ENCODE peak calls at places on chromosomes 5 and 9, in ten cellular contexts. One of them, this sample, is unnamed.
A peak's percentile ranks its signal among the peaks of the same experiment; 100 is the strongest.

GRCh38 chr5:172499287-172499686 is 45.0 kb upstream of the SH3PXD2B start:
- DNase-seq in naive thymus-derived CD4-positive, alpha-beta T cell: no peak
- DNase-seq in psoas muscle: no peak
- DNase-seq in heart right ventricle: no peak
- DNase-seq in aorta: no peak
- DNase-seq in ovary: no peak
- DNase-seq in neural progenitor cell: no peak
- DNase-seq in neuronal stem cell: no peak
- DNase-seq in hepatocyte: no peak
- DNase-seq in PC-9: no peak
- DNase-seq in this sample: no peak

GRCh38 chr5:171395042-171395441 is 7.4 kb downstream of the NPM1 start:
- DNase-seq in naive thymus-derived CD4-positive, alpha-beta T cell: no peak
- DNase-seq in psoas muscle: no peak
- DNase-seq in heart right ventricle: no peak
- DNase-seq in aorta: no peak
- DNase-seq in ovary: no peak
- DNase-seq in neural progenitor cell: no peak
- DNase-seq in neuronal stem cell: no peak
- DNase-seq in hepatocyte: no peak
- DNase-seq in PC-9: no peak
- DNase-seq in this sample: no peak

GRCh38 chr9:96293481-96293880 is 8.5 kb downstream of the HSD17B3 start:
- DNase-seq in naive thymus-derived CD4-positive, alpha-beta T cell: no peak
- DNase-seq in psoas muscle: no peak
- DNase-seq in heart right ventricle: no peak
- DNase-seq in aorta: no peak
- DNase-seq in ovary: no peak
- DNase-seq in neural progenitor cell: no peak
- DNase-seq in neuronal stem cell: no peak
- DNase-seq in hepatocyte: no peak
- DNase-seq in PC-9: no peak
- DNase-seq in this sample: peak; percentile 68

GRCh38 chr5:62720036-62720441 is 141.4 kb downstream of the LRRC70 start:
- DNase-seq in naive thymus-derived CD4-positive, alpha-beta T cell: no peak
- DNase-seq in psoas muscle: no peak
- DNase-seq in heart right ventricle: no peak
- DNase-seq in aorta: no peak
- DNase-seq in ovary: no peak
- DNase-seq in neural progenitor cell: peak; percentile 69
- DNase-seq in neuronal stem cell: no peak
- DNase-seq in hepatocyte: peak; percentile 58
- DNase-seq in PC-9: peak; percentile 1
- DNase-seq in this sample: peak; percentile 31

GRCh38 chr9:136566899-136567298 is 21.1 kb upstream of the NOTCH1 start:
- DNase-seq in naive thymus-derived CD4-positive, alpha-beta T cell: no peak
- DNase-seq in psoas muscle: peak; percentile 82
- DNase-seq in heart right ventricle: no peak
- DNase-seq in aorta: no peak
- DNase-seq in ovary: peak; percentile 77
- DNase-seq in neural progenitor cell: no peak
- DNase-seq in neuronal stem cell: no peak
- DNase-seq in hepatocyte: no peak
- DNase-seq in PC-9: no peak
- DNase-seq in this sample: peak; percentile 68

GRCh38 chr5:61304611-61305369 is 27.3 kb upstream of the ZSWIM6 start:
- DNase-seq in naive thymus-derived CD4-positive, alpha-beta T cell: no peak
- DNase-seq in psoas muscle: no peak
- DNase-seq in heart right ventricle: no peak
- DNase-seq in aorta: no peak
- DNase-seq in ovary: no peak
- DNase-seq in neural progenitor cell: no peak
- DNase-seq in neuronal stem cell: no peak
- DNase-seq in hepatocyte: peak; percentile 91
- DNase-seq in PC-9: peak; percentile 90
- DNase-seq in this sample: no peak

GRCh38 chr9:34381323-34381722 is 4.6 kb upstream of the MYORG start:
- DNase-seq in naive thymus-derived CD4-positive, alpha-beta T cell: peak; percentile 16
- DNase-seq in psoas muscle: peak; percentile 54
- DNase-seq in heart right ventricle: peak; percentile 42
- DNase-seq in aorta: no peak
- DNase-seq in ovary: no peak
- DNase-seq in neural progenitor cell: peak; percentile 34
- DNase-seq in neuronal stem cell: peak; percentile 15
- DNase-seq in hepatocyte: peak; percentile 13
- DNase-seq in PC-9: peak; percentile 6
- DNase-seq in this sample: no peak

GRCh38 chr9:7909537-7909936 is 110.0 kb upstream of the DMAC1 start:
- DNase-seq in naive thymus-derived CD4-positive, alpha-beta T cell: no peak
- DNase-seq in psoas muscle: no peak
- DNase-seq in heart right ventricle: no peak
- DNase-seq in aorta: no peak
- DNase-seq in ovary: no peak
- DNase-seq in neural progenitor cell: no peak
- DNase-seq in neuronal stem cell: no peak
- DNase-seq in hepatocyte: no peak
- DNase-seq in PC-9: no peak
- DNase-seq in this sample: no peak

GRCh38 chr5:62206150-62206829 is 99.7 kb upstream of the KIF2A start:
- DNase-seq in naive thymus-derived CD4-positive, alpha-beta T cell: no peak
- DNase-seq in psoas muscle: no peak
- DNase-seq in heart right ventricle: no peak
- DNase-seq in aorta: no peak
- DNase-seq in ovary: no peak
- DNase-seq in neural progenitor cell: peak; percentile 62
- DNase-seq in neuronal stem cell: no peak
- DNase-seq in hepatocyte: peak; percentile 26
- DNase-seq in PC-9: no peak
- DNase-seq in this sample: peak; percentile 10

GRCh38 chr5:170151105-170151831 is 45.6 kb downstream of the FOXI1 start:
- DNase-seq in naive thymus-derived CD4-positive, alpha-beta T cell: no peak
- DNase-seq in psoas muscle: no peak
- DNase-seq in heart right ventricle: peak; percentile 36
- DNase-seq in aorta: peak; percentile 78
- DNase-seq in ovary: no peak
- DNase-seq in neural progenitor cell: no peak
- DNase-seq in neuronal stem cell: no peak
- DNase-seq in hepatocyte: peak; percentile 51
- DNase-seq in PC-9: peak; percentile 100
- DNase-seq in this sample: peak; percentile 33
- H3K27ac ChIP-seq in naive thymus-derived CD4-positive, alpha-beta T cell: no peak overlapping the region
- H3K27ac ChIP-seq in psoas muscle: no peak overlapping the region
- H3K27ac ChIP-seq in heart right ventricle: peak overlapping the region; percentile 46
- H3K27ac ChIP-seq in aorta: no peak overlapping the region
- H3K27ac ChIP-seq in ovary: no peak overlapping the region
- H3K27ac ChIP-seq in neural progenitor cell: no peak overlapping the region
- H3K27ac ChIP-seq in neuronal stem cell: no peak overlapping the region
- H3K27ac ChIP-seq in hepatocyte: peak overlapping the region; percentile 27
- H3K27ac ChIP-seq in PC-9: peak overlapping the region; percentile 91
- H3K27ac ChIP-seq in this sample: no peak overlapping the region

GRCh38 chr5:179697993-179698934 is 503 bp upstream of the CANX start:
- DNase-seq in naive thymus-derived CD4-positive, alpha-beta T cell: peak; percentile 96
- DNase-seq in psoas muscle: peak; percentile 100
- DNase-seq in heart right ventricle: peak; percentile 99
- DNase-seq in aorta: peak; percentile 99
- DNase-seq in ovary: peak; percentile 99
- DNase-seq in neural progenitor cell: peak; percentile 100
- DNase-seq in neuronal stem cell: peak; percentile 99
- DNase-seq in hepatocyte: peak; percentile 99
- DNase-seq in PC-9: peak; percentile 100
- DNase-seq in this sample: peak; percentile 99

GRCh38 chr5:179699640-179700298 is 1.0 kb downstream of the CANX start:
- DNase-seq in naive thymus-derived CD4-positive, alpha-beta T cell: no peak
- DNase-seq in psoas muscle: no peak
- DNase-seq in heart right ventricle: peak; percentile 14
- DNase-seq in aorta: no peak
- DNase-seq in ovary: no peak
- DNase-seq in neural progenitor cell: peak; percentile 16
- DNase-seq in neuronal stem cell: no peak
- DNase-seq in hepatocyte: peak; percentile 45
- DNase-seq in PC-9: no peak
- DNase-seq in this sample: peak; percentile 20

GRCh38 chr5:179698935-179699639 is at the start of gene CANX:
- DNase-seq in naive thymus-derived CD4-positive, alpha-beta T cell: no peak
- DNase-seq in psoas muscle: no peak
- DNase-seq in heart right ventricle: no peak
- DNase-seq in aorta: no peak
- DNase-seq in ovary: no peak
- DNase-seq in neural progenitor cell: no peak
- DNase-seq in neuronal stem cell: no peak
- DNase-seq in hepatocyte: no peak
- DNase-seq in PC-9: no peak
- DNase-seq in this sample: no peak

GRCh38 chr5:179697108-179697507 is 1.7 kb upstream of the CANX start:
- DNase-seq in naive thymus-derived CD4-positive, alpha-beta T cell: no peak
- DNase-seq in psoas muscle: no peak
- DNase-seq in heart right ventricle: no peak
- DNase-seq in aorta: no peak
- DNase-seq in ovary: no peak
- DNase-seq in neural progenitor cell: no peak
- DNase-seq in neuronal stem cell: no peak
- DNase-seq in hepatocyte: no peak
- DNase-seq in PC-9: no peak
- DNase-seq in this sample: no peak

DNA sequence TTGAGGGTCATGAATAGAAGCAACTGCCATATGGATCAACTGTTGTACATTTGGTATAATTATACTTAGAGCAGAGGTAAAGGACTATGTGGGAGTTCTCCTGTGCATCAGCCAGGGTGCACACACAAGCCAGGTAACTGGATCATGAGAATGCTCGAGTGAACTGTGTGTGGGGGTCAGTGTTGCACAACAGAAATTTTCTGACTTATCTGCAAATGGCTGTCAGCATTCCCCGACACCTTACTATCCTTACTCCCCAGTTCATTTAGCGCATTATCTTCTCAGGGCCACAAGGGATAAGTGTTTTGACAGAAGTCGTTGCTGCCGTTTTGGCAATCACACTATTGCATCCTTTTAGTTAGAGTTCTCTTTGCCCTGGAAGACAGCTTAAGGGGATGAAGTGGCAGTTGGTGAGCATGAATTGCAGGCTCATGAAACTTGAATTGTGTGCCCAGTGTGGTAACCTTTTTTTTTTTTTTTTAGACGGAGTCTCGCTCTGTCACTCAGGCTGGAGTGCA is 1.7 kb downstream of the CANX start:
- DNase-seq in naive thymus-derived CD4-positive, alpha-beta T cell: no peak
- DNase-seq in psoas muscle: no peak
- DNase-seq in heart right ventricle: no peak
- DNase-seq in aorta: no peak
- DNase-seq in ovary: no peak
- DNase-seq in neural progenitor cell: no peak
- DNase-seq in neuronal stem cell: no peak
- DNase-seq in hepatocyte: peak; percentile 61
- DNase-seq in PC-9: no peak
- DNase-seq in this sample: no peak
- H3K27ac ChIP-seq in naive thymus-derived CD4-positive, alpha-beta T cell: peak overlapping the region; percentile 100
- H3K27ac ChIP-seq in psoas muscle: peak overlapping the region; percentile 100
- H3K27ac ChIP-seq in heart right ventricle: peak overlapping the region; percentile 98
- H3K27ac ChIP-seq in aorta: no peak overlapping the region
- H3K27ac ChIP-seq in ovary: no peak overlapping the region
- H3K27ac ChIP-seq in neural progenitor cell: no peak overlapping the region
- H3K27ac ChIP-seq in neuronal stem cell: no peak overlapping the region
- H3K27ac ChIP-seq in hepatocyte: peak overlapping the region; percentile 97
- H3K27ac ChIP-seq in PC-9: peak overlapping the region; percentile 84
- H3K27ac ChIP-seq in this sample: no peak overlapping the region

DNA sequence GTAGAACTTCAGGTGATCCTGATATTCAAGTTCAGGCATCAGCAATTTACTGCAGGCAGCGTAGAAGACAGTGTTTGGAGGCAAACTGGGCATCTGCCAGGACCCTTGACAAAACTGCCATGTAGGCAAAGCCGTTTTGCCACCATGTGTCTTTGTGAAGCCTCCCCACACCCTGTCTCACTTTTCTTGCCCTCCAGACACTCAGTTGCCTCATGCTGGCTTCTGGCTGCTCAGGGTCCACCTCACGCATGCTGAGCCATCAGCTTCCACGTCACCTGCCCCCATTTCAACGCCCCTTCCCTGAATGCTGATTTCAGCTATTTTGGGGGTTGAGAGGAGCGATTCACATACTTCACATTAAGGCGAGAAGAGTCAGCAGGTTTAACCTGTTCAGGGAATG is 165.2 kb upstream of the KLF9 start:
- DNase-seq in naive thymus-derived CD4-positive, alpha-beta T cell: no peak
- DNase-seq in psoas muscle: no peak
- DNase-seq in heart right ventricle: no peak
- DNase-seq in aorta: no peak
- DNase-seq in ovary: no peak
- DNase-seq in neural progenitor cell: no peak
- DNase-seq in neuronal stem cell: no peak
- DNase-seq in hepatocyte: no peak
- DNase-seq in PC-9: no peak
- DNase-seq in this sample: no peak
- H3K27ac ChIP-seq in naive thymus-derived CD4-positive, alpha-beta T cell: no peak overlapping the region
- H3K27ac ChIP-seq in psoas muscle: no peak overlapping the region
- H3K27ac ChIP-seq in heart right ventricle: no peak overlapping the region
- H3K27ac ChIP-seq in aorta: no peak overlapping the region
- H3K27ac ChIP-seq in ovary: no peak overlapping the region
- H3K27ac ChIP-seq in neural progenitor cell: no peak overlapping the region
- H3K27ac ChIP-seq in neuronal stem cell: no peak overlapping the region
- H3K27ac ChIP-seq in hepatocyte: no peak overlapping the region
- H3K27ac ChIP-seq in PC-9: no peak overlapping the region
- H3K27ac ChIP-seq in this sample: no peak overlapping the region

GRCh38 chr9:127586537-127586936 is 25.5 kb upstream of the STXBP1 start:
- DNase-seq in naive thymus-derived CD4-positive, alpha-beta T cell: peak; percentile 59
- DNase-seq in psoas muscle: peak; percentile 85
- DNase-seq in heart right ventricle: peak; percentile 89
- DNase-seq in aorta: peak; percentile 84
- DNase-seq in ovary: peak; percentile 90
- DNase-seq in neural progenitor cell: peak; percentile 94
- DNase-seq in neuronal stem cell: peak; percentile 76
- DNase-seq in hepatocyte: peak; percentile 94
- DNase-seq in PC-9: peak; percentile 82
- DNase-seq in this sample: peak; percentile 88

GRCh38 chr9:127587966-127588365 is 24.1 kb upstream of the STXBP1 start:
- DNase-seq in naive thymus-derived CD4-positive, alpha-beta T cell: no peak
- DNase-seq in psoas muscle: no peak
- DNase-seq in heart right ventricle: no peak
- DNase-seq in aorta: no peak
- DNase-seq in ovary: no peak
- DNase-seq in neural progenitor cell: no peak
- DNase-seq in neuronal stem cell: no peak
- DNase-seq in hepatocyte: no peak
- DNase-seq in PC-9: no peak
- DNase-seq in this sample: no peak

GRCh38 chr9:127586096-127586495 is 26.0 kb upstream of the STXBP1 start:
- DNase-seq in naive thymus-derived CD4-positive, alpha-beta T cell: no peak
- DNase-seq in psoas muscle: no peak
- DNase-seq in heart right ventricle: no peak
- DNase-seq in aorta: no peak
- DNase-seq in ovary: no peak
- DNase-seq in neural progenitor cell: no peak
- DNase-seq in neuronal stem cell: no peak
- DNase-seq in hepatocyte: no peak
- DNase-seq in PC-9: no peak
- DNase-seq in this sample: no peak

GRCh38 chr9:127583605-127584053 is 28.4 kb upstream of the STXBP1 start:
- DNase-seq in naive thymus-derived CD4-positive, alpha-beta T cell: no peak
- DNase-seq in psoas muscle: no peak
- DNase-seq in heart right ventricle: no peak
- DNase-seq in aorta: no peak
- DNase-seq in ovary: no peak
- DNase-seq in neural progenitor cell: no peak
- DNase-seq in neuronal stem cell: no peak
- DNase-seq in hepatocyte: no peak
- DNase-seq in PC-9: no peak
- DNase-seq in this sample: peak; percentile 48

GRCh38 chr9:127585161-127585750 is 26.8 kb upstream of the STXBP1 start:
- DNase-seq in naive thymus-derived CD4-positive, alpha-beta T cell: no peak
- DNase-seq in psoas muscle: no peak
- DNase-seq in heart right ventricle: no peak
- DNase-seq in aorta: no peak
- DNase-seq in ovary: no peak
- DNase-seq in neural progenitor cell: no peak
- DNase-seq in neuronal stem cell: no peak
- DNase-seq in hepatocyte: no peak
- DNase-seq in PC-9: no peak
- DNase-seq in this sample: no peak
- H3K27ac ChIP-seq in naive thymus-derived CD4-positive, alpha-beta T cell: no peak overlapping the region
- H3K27ac ChIP-seq in psoas muscle: no peak overlapping the region
- H3K27ac ChIP-seq in heart right ventricle: no peak overlapping the region
- H3K27ac ChIP-seq in aorta: no peak overlapping the region
- H3K27ac ChIP-seq in ovary: no peak overlapping the region
- H3K27ac ChIP-seq in neural progenitor cell: no peak overlapping the region
- H3K27ac ChIP-seq in neuronal stem cell: no peak overlapping the region
- H3K27ac ChIP-seq in hepatocyte: no peak overlapping the region
- H3K27ac ChIP-seq in PC-9: peak overlapping the region; percentile 67
- H3K27ac ChIP-seq in this sample: no peak overlapping the region